ENCODE peak calls at places on chromosomes 3 and 15, in eight cellular contexts. S, U, H, A, P, O, K and W are unnamed samples.

GRCh38 chr3:194083253-194084224 is 52.4 kb upstream of the HES1 start:
- DNase-seq in A (no peak), K (no peak), U (no peak), O (no peak), S (no peak), P (no peak), H (no peak), W (no peak)

GRCh38 chr15:72758195-72758594 is 25.4 kb downstream of the ADPGK start:
- DNase-seq in A (no peak), P (no peak), H (no peak), U (no peak), K (peak), O (no peak), S (peak), W (no peak)

GRCh38 chr15:34987182-34987488 is 952 bp downstream of the ZNF770 start:
- DNase-seq in O (no peak), P (no peak), H (no peak), K (peak), U (no peak), A (no peak), S (no peak), W (peak)

GRCh38 chr3:125585595-125586223 is 9.6 kb downstream of the OSBPL11 start:
- DNase-seq in K (peak), A (peak), S (peak), U (peak), O (peak), P (peak), H (no peak), W (peak)

GRCh38 chr15:34691024-34691423 is 63.8 kb downstream of the GJD2 start:
- DNase-seq in A (no peak), U (no peak), O (no peak), P (no peak), H (no peak), K (peak), S (no peak), W (no peak)

GRCh38 chr15:91263632-91264477 is 163.8 kb downstream of the SV2B start:
- DNase-seq in H (no peak), O (peak), U (peak), P (no peak), A (no peak), S (peak), K (peak), W (no peak)

GRCh38 chr3:190892328-190893011 is 30.0 kb upstream of the GMNC start:
- DNase-seq in U (no peak), H (no peak), O (no peak), P (no peak), A (no peak), K (no peak), S (no peak), W (no peak)

GRCh38 chr3:81914254-81914653 is 152.8 kb upstream of the GBE1 start:
- DNase-seq in S (no peak), A (no peak), H (no peak), O (no peak), K (no peak), U (no peak), P (no peak), W (no peak)

GRCh38 chr15:89550427-89550826 is 24.8 kb upstream of the TICRR start:
- DNase-seq in S (no peak), K (no peak), O (no peak), P (no peak), A (no peak), H (no peak), U (no peak), W (no peak)

GRCh38 chr15:98727115-98728040 is 79.0 kb downstream of the IGF1R start:
- DNase-seq in K (peak), P (no peak), U (peak), A (no peak), H (peak), S (peak), O (peak), W (no peak)

GRCh38 chr3:183618542-183618941 is 16.9 kb upstream of the KLHL24 start:
- DNase-seq in P (no peak), H (no peak), S (no peak), A (no peak), U (no peak), O (no peak), K (no peak), W (no peak)

GRCh38 chr15:97875513-97876285 is 84.8 kb upstream of the ARRDC4 start:
- DNase-seq in K (no peak), O (peak), P (no peak), U (peak), H (no peak), S (no peak), A (no peak), W (peak)

GRCh38 chr3:189863031-189863430 is 231.8 kb downstream of the TP63 start:
- DNase-seq in A (no peak), P (no peak), H (peak), K (peak), U (no peak), O (peak), S (peak), W (no peak)

GRCh38 chr3:120567370-120568197 is 28.6 kb upstream of the NDUFB4 start:
- DNase-seq in O (no peak), H (no peak), U (no peak), P (no peak), K (peak), A (no peak), S (peak), W (peak)

GRCh38 chr3:20320489-20320888 is 134.5 kb upstream of the SGO1 start:
- DNase-seq in H (no peak), K (no peak), O (no peak), A (no peak), P (no peak), S (no peak), U (no peak), W (no peak)

GRCh38 chr15:81189583-81190283 is 6.9 kb upstream of the IL16 start:
- DNase-seq in U (peak), P (no peak), K (peak), S (peak), O (peak), A (no peak), H (peak), W (no peak)

GRCh38 chr3:196162679-196163078 is 48.5 kb downstream of the ZDHHC19 start:
- DNase-seq in K (no peak), S (no peak), A (no peak), U (no peak), P (no peak), O (no peak), H (no peak), W (no peak)

GRCh38 chr15:26521142-26521541 is 251.7 kb downstream of the GABRB3 start:
- DNase-seq in U (no peak), A (no peak), P (no peak), K (no peak), O (no peak), S (no peak), H (no peak), W (no peak)

GRCh38 chr3:150727653-150728502 is 24.2 kb upstream of the ERICH6 start:
- DNase-seq in U (peak), P (no peak), H (no peak), A (no peak), S (no peak), O (no peak), K (no peak), W (no peak)

GRCh38 chr15:78306176-78306774 is 6.9 kb upstream of the SKIC8 start:
- DNase-seq in H (no peak), P (no peak), S (peak), K (no peak), U (no peak), A (no peak), O (no peak), W (no peak)